ENCODE peak calls at places on chromosomes 1 and 21, in five cellular contexts. One of them, this sample, is unnamed.

GRCh38 chr1:170239445-170239844 is 93.7 kb downstream of the NTMT2 start:
- DNase-seq in germinal center: no peak
- DNase-seq in hippocampal formation: no peak
- DNase-seq in activated CD4-positive, alpha-beta T cell treated with anti-CD3 and anti-CD28 coated beads, Interleukin-2, amount 10 ng/mL, durations not matched to agents 7 days and 5 days: no peak
- DNase-seq in SHP77: no peak
- DNase-seq in this sample: no peak

GRCh38 chr1:91828583-91829281 is 57.2 kb downstream of the TGFBR3 start:
- DNase-seq in activated CD4-positive, alpha-beta T cell treated with anti-CD3 and anti-CD28 coated beads, Interleukin-2, amount 10 ng/mL, durations not matched to agents 7 days and 5 days: no peak
- DNase-seq in hippocampal formation: no peak
- DNase-seq in SHP77: no peak
- DNase-seq in germinal center: no peak
- DNase-seq in this sample: no peak

GRCh38 chr1:56838726-56839125 is 15.9 kb upstream of the C8A start:
- DNase-seq in hippocampal formation: no peak
- DNase-seq in germinal center: no peak
- DNase-seq in SHP77: no peak
- DNase-seq in activated CD4-positive, alpha-beta T cell treated with anti-CD3 and anti-CD28 coated beads, Interleukin-2, amount 10 ng/mL, durations not matched to agents 7 days and 5 days: no peak
- DNase-seq in this sample: no peak

GRCh38 chr21:16072692-16073091 is 342.9 kb downstream of the USP25 start:
- DNase-seq in germinal center: no peak
- DNase-seq in SHP77: no peak
- DNase-seq in activated CD4-positive, alpha-beta T cell treated with anti-CD3 and anti-CD28 coated beads, Interleukin-2, amount 10 ng/mL, durations not matched to agents 7 days and 5 days: no peak
- DNase-seq in hippocampal formation: no peak
- DNase-seq in this sample: no peak

GRCh38 chr1:10891081-10891480 is 94.6 kb upstream of the CASZ1 start:
- DNase-seq in hippocampal formation: no peak
- DNase-seq in activated CD4-positive, alpha-beta T cell treated with anti-CD3 and anti-CD28 coated beads, Interleukin-2, amount 10 ng/mL, durations not matched to agents 7 days and 5 days: no peak
- DNase-seq in germinal center: no peak
- DNase-seq in SHP77: no peak
- DNase-seq in this sample: no peak

GRCh38 chr1:154502066-154502741 is at the start of the genes SHE and TDRD10:
- DNase-seq in hippocampal formation: no peak
- DNase-seq in SHP77: no peak
- DNase-seq in activated CD4-positive, alpha-beta T cell treated with anti-CD3 and anti-CD28 coated beads, Interleukin-2, amount 10 ng/mL, durations not matched to agents 7 days and 5 days: no peak
- DNase-seq in germinal center: peak; percentile 22
- DNase-seq in this sample: no peak

GRCh38 chr1:201221201-201221846 is 30.7 kb downstream of the IGFN1 start:
- DNase-seq in activated CD4-positive, alpha-beta T cell treated with anti-CD3 and anti-CD28 coated beads, Interleukin-2, amount 10 ng/mL, durations not matched to agents 7 days and 5 days: no peak
- DNase-seq in hippocampal formation: no peak
- DNase-seq in germinal center: no peak
- DNase-seq in SHP77: no peak
- DNase-seq in this sample: no peak

GRCh38 chr1:31356427-31356826 is 16.4 kb downstream of the FABP3 start:
- DNase-seq in activated CD4-positive, alpha-beta T cell treated with anti-CD3 and anti-CD28 coated beads, Interleukin-2, amount 10 ng/mL, durations not matched to agents 7 days and 5 days: no peak
- DNase-seq in SHP77: no peak
- DNase-seq in hippocampal formation: no peak
- DNase-seq in germinal center: no peak
- DNase-seq in this sample: no peak

GRCh38 chr1:43464840-43465693 is 11.3 kb upstream of the HYI start:
- DNase-seq in hippocampal formation: no peak
- DNase-seq in SHP77: no peak
- DNase-seq in activated CD4-positive, alpha-beta T cell treated with anti-CD3 and anti-CD28 coated beads, Interleukin-2, amount 10 ng/mL, durations not matched to agents 7 days and 5 days: no peak
- DNase-seq in germinal center: no peak
- DNase-seq in this sample: no peak

GRCh38 chr1:231714440-231714839 is 87.8 kb downstream of the DISC1 start:
- DNase-seq in SHP77: no peak
- DNase-seq in activated CD4-positive, alpha-beta T cell treated with anti-CD3 and anti-CD28 coated beads, Interleukin-2, amount 10 ng/mL, durations not matched to agents 7 days and 5 days: no peak
- DNase-seq in hippocampal formation: no peak
- DNase-seq in germinal center: no peak
- DNase-seq in this sample: no peak

GRCh38 chr1:218815076-218815475 is 358.6 kb upstream of the LYPLAL1 start:
- DNase-seq in germinal center: no peak
- DNase-seq in SHP77: no peak
- DNase-seq in activated CD4-positive, alpha-beta T cell treated with anti-CD3 and anti-CD28 coated beads, Interleukin-2, amount 10 ng/mL, durations not matched to agents 7 days and 5 days: no peak
- DNase-seq in hippocampal formation: no peak
- DNase-seq in this sample: no peak

GRCh38 chr1:63691672-63692425 is 82.0 kb upstream of the ROR1 start:
- DNase-seq in hippocampal formation: peak; percentile 7
- DNase-seq in SHP77: peak; percentile 60
- DNase-seq in germinal center: peak; percentile 53
- DNase-seq in activated CD4-positive, alpha-beta T cell treated with anti-CD3 and anti-CD28 coated beads, Interleukin-2, amount 10 ng/mL, durations not matched to agents 7 days and 5 days: peak; percentile 51
- DNase-seq in this sample: peak; percentile 84

GRCh38 chr1:27682351-27682944 is 10.5 kb upstream of the IFI6 start:
- DNase-seq in germinal center: no peak
- DNase-seq in activated CD4-positive, alpha-beta T cell treated with anti-CD3 and anti-CD28 coated beads, Interleukin-2, amount 10 ng/mL, durations not matched to agents 7 days and 5 days: no peak
- DNase-seq in hippocampal formation: no peak
- DNase-seq in SHP77: no peak
- DNase-seq in this sample: no peak

GRCh38 chr1:24275510-24275909 is 43.6 kb upstream of the GRHL3 start:
- DNase-seq in hippocampal formation: no peak
- DNase-seq in activated CD4-positive, alpha-beta T cell treated with anti-CD3 and anti-CD28 coated beads, Interleukin-2, amount 10 ng/mL, durations not matched to agents 7 days and 5 days: no peak
- DNase-seq in germinal center: no peak
- DNase-seq in SHP77: no peak
- DNase-seq in this sample: no peak

GRCh38 chr1:201248721-201249559 is 34.4 kb upstream of the PKP1 start:
- DNase-seq in hippocampal formation: no peak
- DNase-seq in germinal center: no peak
- DNase-seq in activated CD4-positive, alpha-beta T cell treated with anti-CD3 and anti-CD28 coated beads, Interleukin-2, amount 10 ng/mL, durations not matched to agents 7 days and 5 days: no peak
- DNase-seq in SHP77: no peak
- DNase-seq in this sample: no peak

GRCh38 chr1:244311784-244312532 is 139.8 kb downstream of the ADSS2 start:
- DNase-seq in hippocampal formation: no peak
- DNase-seq in activated CD4-positive, alpha-beta T cell treated with anti-CD3 and anti-CD28 coated beads, Interleukin-2, amount 10 ng/mL, durations not matched to agents 7 days and 5 days: no peak
- DNase-seq in SHP77: peak; percentile 2
- DNase-seq in germinal center: no peak
- DNase-seq in this sample: no peak

GRCh38 chr1:248618878-248619277 is 16.0 kb downstream of the OR2T11 start:
- DNase-seq in SHP77: no peak
- DNase-seq in hippocampal formation: peak; percentile 25
- DNase-seq in germinal center: peak; percentile 18
- DNase-seq in activated CD4-positive, alpha-beta T cell treated with anti-CD3 and anti-CD28 coated beads, Interleukin-2, amount 10 ng/mL, durations not matched to agents 7 days and 5 days: peak; percentile 62
- DNase-seq in this sample: peak; percentile 3

GRCh38 chr1:20771780-20772179 is 15.3 kb downstream of the HP1BP3 start:
- DNase-seq in activated CD4-positive, alpha-beta T cell treated with anti-CD3 and anti-CD28 coated beads, Interleukin-2, amount 10 ng/mL, durations not matched to agents 7 days and 5 days: no peak
- DNase-seq in hippocampal formation: no peak
- DNase-seq in germinal center: no peak
- DNase-seq in SHP77: no peak
- DNase-seq in this sample: no peak

This sample was measured in NT2/D1.